ENCODE peak calls at places on chromosomes 5 and 9, in nine cellular contexts. F, T, V, O, R, Y, E, J and L are unnamed samples.
A peak's percentile ranks its signal among the peaks of the same experiment; 100 is the strongest.

GRCh38 chr5:72951850-72952468 is 3.9 kb upstream of the FCHO2 start:
- DNase-seq in F (no peak), T (no peak), V (peak; percentile 78), O (no peak), R (no peak), Y (no peak), E (peak; percentile 44), J (no peak), L (no peak)

GRCh38 chr5:64195981-64196380 is 30.3 kb downstream of the RNF180 start:
- DNase-seq in F (no peak), T (no peak), V (no peak), O (no peak), R (no peak), Y (no peak), E (no peak), J (no peak), L (no peak)

GRCh38 chr9:75712690-75713089 is 177.8 kb upstream of the PCSK5 start:
- DNase-seq in F (no peak), T (peak; percentile 1), V (no peak), O (no peak), R (no peak), Y (no peak), E (peak; percentile 50), J (no peak), L (no peak)

GRCh38 chr9:107888773-107889227 is 399.2 kb upstream of the KLF4 start:
- DNase-seq in F (no peak), T (no peak), V (no peak), O (no peak), R (no peak), Y (no peak), E (no peak), J (no peak), L (no peak)

GRCh38 chr5:68444833-68445232 is 229.3 kb downstream of the PIK3R1 start:
- DNase-seq in F (no peak), T (no peak), V (no peak), O (no peak), R (no peak), Y (no peak), E (no peak), J (no peak), L (no peak)

GRCh38 chr5:56910123-56910951 is 941 bp downstream of the SETD9 start:
- DNase-seq in F (peak; percentile 46), T (peak; percentile 30), V (no peak), O (peak; percentile 80), R (peak; percentile 21), Y (peak; percentile 49), E (peak; percentile 53), J (peak; percentile 68), L (peak; percentile 55)

GRCh38 chr9:129630967-129631672 is 5.2 kb downstream of the NTMT1 start:
- DNase-seq in F (no peak), T (no peak), V (peak; percentile 49), O (no peak), R (no peak), Y (no peak), E (peak; percentile 63), J (no peak), L (peak; percentile 51)

GRCh38 chr5:143679777-143680176 is 132.2 kb upstream of the HMHB1 start:
- DNase-seq in F (no peak), T (no peak), V (peak; percentile 56), O (no peak), R (no peak), Y (no peak), E (no peak), J (no peak), L (no peak)

GRCh38 chr9:124821247-124821623 is 32.0 kb upstream of the WDR38 start:
- DNase-seq in F (no peak), T (no peak), V (no peak), O (no peak), R (no peak), Y (no peak), E (no peak), J (no peak), L (no peak)

GRCh38 chr9:127661342-127661741 is 45.4 kb upstream of the CFAP157 start:
- DNase-seq in F (no peak), T (no peak), V (no peak), O (no peak), R (no peak), Y (no peak), E (no peak), J (no peak), L (no peak)

GRCh38 chr5:114360816-114361723 is 800 bp upstream of the KCNN2 start:
- DNase-seq in F (no peak), T (peak; percentile 10), V (peak; percentile 35), O (no peak), R (no peak), Y (peak; percentile 61), E (no peak), J (peak; percentile 51), L (no peak)

GRCh38 chr9:111131219-111131618 is 92.9 kb upstream of the LPAR1 start:
- DNase-seq in F (no peak), T (no peak), V (no peak), O (no peak), R (no peak), Y (no peak), E (no peak), J (no peak), L (no peak)

GRCh38 chr9:16105576-16105975 is 552.7 kb downstream of the CCDC171 start:
- DNase-seq in F (no peak), T (no peak), V (peak; percentile 80), O (no peak), R (no peak), Y (no peak), E (no peak), J (no peak), L (no peak)

GRCh38 chr9:89500008-89500407 is 2.1 kb upstream of the SEMA4D start:
- DNase-seq in F (no peak), T (no peak), V (no peak), O (no peak), R (no peak), Y (no peak), E (no peak), J (no peak), L (no peak)

GRCh38 chr5:42718591-42718990 is 38.0 kb upstream of the CCDC152 start:
- DNase-seq in F (no peak), T (no peak), V (no peak), O (no peak), R (no peak), Y (no peak), E (no peak), J (no peak), L (no peak)

GRCh38 chr9:75889977-75890540 is 414 bp upstream of the PCSK5 start:
- DNase-seq in F (peak; percentile 62), T (peak; percentile 41), V (peak; percentile 63), O (no peak), R (no peak), Y (peak; percentile 40), E (peak; percentile 75), J (peak; percentile 66), L (no peak)

GRCh38 chr5:33588654-33589372 is 148.0 kb downstream of the TARS1 start:
- DNase-seq in F (no peak), T (peak; percentile 72), V (no peak), O (no peak), R (peak; percentile 65), Y (peak; percentile 27), E (peak; percentile 65), J (peak; percentile 50), L (no peak)

GRCh38 chr5:111113678-111114077 is 21.5 kb downstream of the WDR36 start:
- DNase-seq in F (no peak), T (no peak), V (no peak), O (no peak), R (no peak), Y (no peak), E (no peak), J (no peak), L (no peak)

GRCh38 chr5:17691781-17692180 is 57.5 kb downstream of the TAF11L14 start:
- DNase-seq in F (no peak), T (no peak), V (no peak), O (no peak), R (no peak), Y (no peak), E (peak; percentile 73), J (no peak), L (no peak)

GRCh38 chr5:146283344-146283761 is 55.3 kb upstream of the POU4F3 start:
- DNase-seq in F (no peak), T (peak; percentile 18), V (peak; percentile 96), O (no peak), R (no peak), Y (no peak), E (peak; percentile 92), J (no peak), L (peak; percentile 85)
- H3K27ac ChIP-seq in F (no peak overlapping the region), T (no peak overlapping the region), V (peak overlapping the region; percentile 14), O (no peak overlapping the region), R (no peak overlapping the region), Y (no peak overlapping the region), E (peak overlapping the region; percentile 55), J (peak overlapping the region; percentile 50), L (peak overlapping the region; percentile 95)

GRCh38 chr5:60927450-60927849 is 17.4 kb downstream of the ERCC8 start:
- DNase-seq in F (no peak), T (no peak), V (no peak), O (no peak), R (no peak), Y (no peak), E (no peak), J (no peak), L (no peak)
- H3K36me3 ChIP-seq in F (no peaks in the 10 kb centered on the region), T (peaks cover 18% of the 10 kb centered on the region), V (peaks cover 2% of the 10 kb centered on the region), O (peaks cover 12% of the 10 kb centered on the region), R (peaks cover 24% of the 10 kb centered on the region), Y (no peaks in the 10 kb centered on the region), E (no peaks in the 10 kb centered on the region), J (no peaks in the 10 kb centered on the region), L (peaks cover 54% of the 10 kb centered on the region)

GRCh38 chr9:119156354-119156753 is 212.9 kb downstream of the BRINP1 start:
- DNase-seq in F (no peak), T (no peak), V (no peak), O (no peak), R (no peak), Y (no peak), E (no peak), J (no peak), L (no peak)

GRCh38 chr9:119164716-119165115 is 204.5 kb downstream of the BRINP1 start:
- DNase-seq in F (no peak), T (no peak), V (no peak), O (no peak), R (no peak), Y (no peak), E (no peak), J (no peak), L (no peak)

GRCh38 chr9:119159386-119159785 is 209.8 kb downstream of the BRINP1 start:
- DNase-seq in F (no peak), T (no peak), V (no peak), O (no peak), R (no peak), Y (no peak), E (no peak), J (no peak), L (no peak)

GRCh38 chr9:119157196-119157595 is 212.0 kb downstream of the BRINP1 start:
- DNase-seq in F (no peak), T (no peak), V (no peak), O (no peak), R (no peak), Y (no peak), E (no peak), J (no peak), L (no peak)

GRCh38 chr9:119160559-119160958 is 208.7 kb downstream of the BRINP1 start:
- DNase-seq in F (no peak), T (no peak), V (no peak), O (no peak), R (no peak), Y (no peak), E (no peak), J (no peak), L (no peak)
- H3K27ac ChIP-seq in F (no peak overlapping the region), T (no peak overlapping the region), V (no peak overlapping the region), O (no peak overlapping the region), R (no peak overlapping the region), Y (no peak overlapping the region), E (no peak overlapping the region), J (no peak overlapping the region), L (no peak overlapping the region)

GRCh38 chr9:120883608-120883996 is 6.6 kb upstream of the PHF19 start:
- DNase-seq in F (no peak), T (no peak), V (no peak), O (no peak), R (peak; percentile 77), Y (no peak), E (no peak), J (no peak), L (no peak)
- H3K36me3 ChIP-seq in F (no peaks in the 10 kb centered on the region), T (no peaks in the 10 kb centered on the region), V (no peaks in the 10 kb centered on the region), O (no peaks in the 10 kb centered on the region), R (no peaks in the 10 kb centered on the region), Y (no peaks in the 10 kb centered on the region), E (no peaks in the 10 kb centered on the region), J (no peaks in the 10 kb centered on the region), L (no peaks in the 10 kb centered on the region)